ENCODE peak calls at places on chromosomes 1 and 21, in six cellular contexts. I is fibroblast of the aortic adventitia, K is AG04450, H is astrocyte of the cerebellum, G is heart left ventricle, C is IMR-90. S is an unnamed sample.
A peak's percentile ranks its signal among the peaks of the same experiment; 100 is the strongest.

GRCh38 chr1:87042127-87042811 is 127.8 kb downstream of the HS2ST1 start:
- DNase-seq in I (peak; percentile 51), K (no peak), G (no peak), H (no peak), C (no peak), S (no peak)

GRCh38 chr1:46370214-46370633 is 23.9 kb upstream of the FAAH start:
- DNase-seq in H (no peak), C (peak; percentile 45), G (no peak), I (peak; percentile 53), K (no peak), S (no peak)

GRCh38 chr1:46812065-46812750 is 13.4 kb downstream of the CYP4B1 start:
- DNase-seq in G (peak; percentile 61), I (no peak), K (no peak), C (no peak), H (no peak), S (no peak)

GRCh38 chr1:30807318-30808066 is 49.9 kb upstream of the LAPTM5 start:
- DNase-seq in K (no peak), H (no peak), I (peak; percentile 66), C (no peak), G (peak; percentile 63), S (no peak)

GRCh38 chr21:36704958-36705678 is 6.2 kb downstream of the SIM2 start:
- DNase-seq in I (no peak), G (no peak), C (peak; percentile 18), H (no peak), K (no peak), S (no peak)

GRCh38 chr1:102550729-102551384 is 554.1 kb upstream of the OLFM3 start:
- DNase-seq in H (no peak), C (peak; percentile 9), I (peak; percentile 0), K (no peak), G (no peak), S (no peak)

GRCh38 chr1:44531785-44532566 is 126.9 kb downstream of the RNF220 start:
- DNase-seq in C (peak; percentile 54), H (no peak), I (peak; percentile 22), G (no peak), K (no peak), S (no peak)

GRCh38 chr1:15384301-15384901 is 25.3 kb upstream of the EFHD2 start:
- DNase-seq in C (no peak), I (peak; percentile 31), K (no peak), G (no peak), H (peak; percentile 78), S (no peak)

GRCh38 chr1:6408023-6408422 is 11.7 kb downstream of the HES2 start:
- DNase-seq in G (no peak), K (no peak), C (no peak), H (no peak), I (no peak), S (no peak)

GRCh38 chr1:224710196-224710595 is 94.1 kb downstream of the CNIH3 start:
- DNase-seq in K (no peak), C (peak; percentile 18), H (no peak), G (no peak), I (peak; percentile 60), S (no peak)

GRCh38 chr1:209038735-209039134 is 544.8 kb upstream of the CAMK1G start:
- DNase-seq in K (no peak), G (no peak), C (no peak), I (peak; percentile 8), H (no peak), S (no peak)

GRCh38 chr1:188350104-188350503 is 1521.4 kb downstream of the PLA2G4A start:
- DNase-seq in C (no peak), H (no peak), G (no peak), I (no peak), K (no peak), S (no peak)

GRCh38 chr1:205505076-205505729 is 734 bp downstream of the CDK18 start:
- DNase-seq in H (no peak), I (no peak), K (no peak), G (peak; percentile 52), C (no peak), S (no peak)

GRCh38 chr1:235021321-235021720 is 107.3 kb downstream of the TOMM20 start:
- DNase-seq in G (no peak), H (no peak), C (no peak), I (no peak), K (no peak), S (no peak)

GRCh38 chr1:27418326-27418761 is 25.9 kb downstream of the GPR3 start:
- DNase-seq in G (peak; percentile 80), C (peak; percentile 96), K (peak; percentile 82), H (peak; percentile 70), I (peak; percentile 93), S (peak; percentile 79)

GRCh38 chr1:214386747-214387146 is 105.8 kb downstream of the SMYD2 start:
- DNase-seq in C (peak; percentile 42), I (no peak), H (no peak), G (no peak), K (no peak), S (no peak)

GRCh38 chr1:6199298-6200187 is at the start of gene RPL22:
- DNase-seq in C (peak; percentile 99), H (peak; percentile 99), G (peak; percentile 99), K (peak; percentile 97), I (peak; percentile 99), S (peak; percentile 95)

GRCh38 chr21:20997308-20997632 is 939 bp upstream of the NCAM2 start:
- DNase-seq in K (no peak), C (no peak), G (peak; percentile 27), H (no peak), I (no peak), S (no peak)

GRCh38 chr1:1629430-1630190 is 2.4 kb upstream of the MMP23B start:
- DNase-seq in H (no peak), G (peak; percentile 21), C (no peak), I (no peak), K (no peak), S (no peak)

GRCh38 chr21:34808569-34809204 is 139.9 kb downstream of the CLIC6 start:
- DNase-seq in K (peak; percentile 26), H (peak; percentile 53), I (peak; percentile 84), G (no peak), C (peak; percentile 88), S (no peak)

GRCh38 chr1:165828103-165828558 is 717 bp downstream of the UCK2 start:
- DNase-seq in K (no peak), I (peak; percentile 19), H (no peak), C (peak; percentile 30), G (peak; percentile 24), S (no peak)

GRCh38 chr1:162136760-162137537 is 67.5 kb downstream of the NOS1AP start:
- DNase-seq in H (peak; percentile 36), K (peak; percentile 58), I (peak; percentile 72), C (peak; percentile 85), G (no peak), S (peak; percentile 47)

GRCh38 chr1:64917328-64917861 is 49.0 kb downstream of the JAK1 start:
- DNase-seq in H (peak; percentile 99), G (peak; percentile 80), C (peak; percentile 99), K (peak; percentile 97), I (peak; percentile 100), S (peak; percentile 97)

GRCh38 chr1:2528966-2529750 is 905 bp downstream of the HES5 start:
- DNase-seq in K (no peak), G (peak; percentile 58), H (no peak), C (no peak), I (no peak), S (no peak)

GRCh38 chr1:119675349-119676343 is 27.6 kb upstream of the ZNF697 start:
- DNase-seq in K (peak; percentile 78), C (peak; percentile 88), I (peak; percentile 93), G (peak; percentile 83), H (peak; percentile 80), S (no peak)

GRCh38 chr21:46081022-46081861 is 16.7 kb upstream of the COL6A2 start:
- DNase-seq in K (no peak), I (no peak), H (no peak), G (peak; percentile 26), C (no peak), S (no peak)

GRCh38 chr1:41404308-41404755 is 43.1 kb downstream of the FOXO6 start:
- DNase-seq in H (no peak), C (no peak), K (no peak), I (no peak), G (no peak), S (no peak)

GRCh38 chr1:97270508-97271307 is 549.1 kb downstream of the PTBP2 start:
- DNase-seq in G (no peak), K (no peak), I (peak; percentile 73), C (peak; percentile 56), H (no peak), S (peak; percentile 34)

GRCh38 chr1:15975358-15975804 is 520 bp downstream of the ZBTB17 start:
- DNase-seq in K (no peak), H (no peak), I (peak; percentile 30), G (peak; percentile 58), C (peak; percentile 58), S (no peak)

GRCh38 chr1:207711285-207711684 is 40.6 kb upstream of the CD46 start:
- DNase-seq in H (no peak), G (no peak), C (peak; percentile 18), K (no peak), I (no peak), S (no peak)

DNA sequence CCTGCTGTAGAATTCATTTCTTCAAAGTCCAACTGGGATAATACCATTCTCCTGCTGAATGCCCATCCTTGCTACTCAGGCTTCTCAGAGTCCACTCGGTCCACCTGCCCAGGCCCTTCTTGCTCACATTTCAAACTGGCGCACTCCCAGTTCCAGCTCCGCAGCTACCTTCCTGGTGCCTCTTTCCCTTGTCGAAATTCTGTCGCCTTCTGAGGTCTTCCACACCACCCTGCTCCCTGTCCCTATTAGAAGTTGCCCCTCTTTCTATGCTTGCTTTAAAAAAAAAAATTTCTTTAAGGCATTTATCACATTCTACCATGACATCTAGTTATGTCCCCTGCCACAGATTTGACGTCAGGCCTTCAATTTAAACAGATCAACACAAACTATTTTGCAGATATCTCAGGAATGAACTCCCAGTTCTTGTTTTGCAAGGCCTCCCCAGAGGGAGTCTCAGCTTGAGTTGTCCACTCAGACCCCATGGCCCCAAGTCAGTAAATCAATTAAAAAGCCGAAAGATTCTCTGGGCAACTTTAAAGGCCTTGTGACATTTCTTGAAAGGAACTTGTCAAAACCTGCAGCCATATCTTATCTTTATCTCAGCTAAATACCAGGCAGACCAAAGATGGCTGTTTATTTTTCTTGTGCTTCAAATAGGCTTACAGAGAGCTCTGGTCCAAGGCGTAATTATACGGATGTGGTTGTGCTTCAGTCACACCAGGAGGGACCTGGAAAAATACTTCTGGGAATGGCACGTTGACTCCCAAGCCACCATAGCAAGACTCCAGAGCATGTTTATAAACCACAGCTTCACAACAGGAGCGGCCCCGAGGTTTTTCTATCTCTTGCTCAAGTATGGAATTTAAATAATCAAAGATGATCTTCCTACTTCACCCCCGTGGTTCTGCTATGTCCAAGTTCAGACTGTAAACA is 2.2 kb downstream of the FAM89A start:
- DNase-seq in G (no peak), I (no peak), K (no peak), C (no peak), H (peak; percentile 39), S (no peak)
- H3K4me3 ChIP-seq in G (peak overlapping the region; percentile 86), I (no peak overlapping the region), K (no peak overlapping the region), C (no peak overlapping the region), H (no peak overlapping the region), S (no peak overlapping the region)

GRCh38 chr1:203625623-203626189 is 926 bp upstream of the ATP2B4 start:
- DNase-seq in G (no peak), K (no peak), C (no peak), H (no peak), I (peak; percentile 54), S (no peak)
- TF ChIP-seq CTCF in G (peak; percentile 35), K (no peak), C (peak; percentile 21), H (peak; percentile 39), I (peak; percentile 2), S (no peak)

GRCh38 chr1:222784371-222784770 is 30.5 kb upstream of the DISP1 start:
- DNase-seq in C (no peak), I (no peak), H (no peak), G (no peak), K (no peak), S (no peak)
- H3K4me3 ChIP-seq in C (no peak overlapping the region), I (no peak overlapping the region), H (no peak overlapping the region), G (no peak overlapping the region), K (no peak overlapping the region), S (no peak overlapping the region)

GRCh38 chr1:4723106-4723505 is 68.7 kb downstream of the AJAP1 start:
- DNase-seq in C (no peak), G (no peak), I (no peak), K (no peak), H (no peak), S (no peak)
- TF ChIP-seq CTCF in C (no peak), G (no peak), I (no peak), K (no peak), H (no peak), S (no peak)